ENCODE peak calls at places on chromosomes 2 and 18, in four cellular contexts. R is GM12878, S is HepG2, C is K562. N is an unnamed sample.

GRCh38 chr2:121944072-121944829 is 188.8 kb downstream of the TSN start:
- DNase-seq in R (no peak), S (no peak), C (no peak), N (no peak)

GRCh38 chr2:105294844-105295481 is 34.6 kb downstream of the TGFBRAP1 start:
- DNase-seq in R (no peak), S (peak), C (peak), N (peak)

GRCh38 chr2:48998449-48998848 is 155.9 kb downstream of the FSHR start:
- DNase-seq in R (no peak), S (no peak), C (no peak), N (no peak)

GRCh38 chr2:30691091-30691947 is 115.9 kb downstream of the CAPN13 start:
- DNase-seq in R (no peak), S (no peak), C (no peak), N (no peak)

GRCh38 chr2:32865399-32866068 is 81.2 kb upstream of the LTBP1 start:
- DNase-seq in R (no peak), S (no peak), C (no peak), N (no peak)

GRCh38 chr2:47310801-47311560 is 92.0 kb upstream of the MSH2 start:
- DNase-seq in R (no peak), S (peak), C (no peak), N (no peak)

GRCh38 chr2:199455186-199455532 is 2.6 kb downstream of the SATB2 start:
- DNase-seq in R (no peak), S (no peak), C (no peak), N (no peak)

GRCh38 chr2:109160714-109161440 is 31.9 kb downstream of the SH3RF3 start:
- DNase-seq in R (no peak), S (no peak), C (no peak), N (no peak)

GRCh38 chr18:9774150-9774549 is 66.0 kb downstream of the RAB31 start:
- DNase-seq in R (no peak), S (no peak), C (no peak), N (no peak)

GRCh38 chr18:9772847-9773677 is 65.0 kb downstream of the RAB31 start:
- DNase-seq in R (no peak), S (no peak), C (no peak), N (no peak)

GRCh38 chr18:9775172-9775571 is 67.1 kb downstream of the RAB31 start:
- DNase-seq in R (no peak), S (no peak), C (no peak), N (no peak)

GRCh38 chr18:9771977-9772660 is 64.0 kb downstream of the RAB31 start:
- DNase-seq in R (no peak), S (no peak), C (no peak), N (no peak)

GRCh38 chr18:9771261-9771976 is 63.3 kb downstream of the RAB31 start:
- DNase-seq in R (no peak), S (peak), C (peak), N (peak)
- TF ChIP-seq TCF7 in R (no peak), S (no peak), C (no peak), N (no peak)

DNA sequence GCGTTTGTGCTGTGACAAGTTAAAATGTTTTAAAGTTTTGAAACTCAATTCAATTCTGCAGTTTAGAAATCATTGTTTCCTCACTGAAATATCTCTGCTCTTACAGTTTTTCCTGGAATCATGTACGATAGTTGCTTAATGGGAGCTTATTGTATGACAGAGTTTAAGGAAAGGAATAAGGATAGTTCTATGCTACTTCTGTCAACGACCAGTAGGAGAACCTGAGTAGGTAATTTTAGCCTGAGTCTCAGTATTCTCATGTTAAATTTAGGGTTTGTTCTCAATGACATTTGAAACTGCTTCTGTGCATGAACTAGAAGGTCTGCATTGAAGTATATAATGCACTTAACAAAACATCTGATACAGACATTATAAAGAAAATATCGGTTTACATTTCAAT is 361.1 kb downstream of the CPS1 start:
- DNase-seq in R (no peak), S (no peak), C (no peak), N (no peak)
- TF ChIP-seq TCF7 in R (no peak), S (no peak), C (no peak), N (no peak)

DNA sequence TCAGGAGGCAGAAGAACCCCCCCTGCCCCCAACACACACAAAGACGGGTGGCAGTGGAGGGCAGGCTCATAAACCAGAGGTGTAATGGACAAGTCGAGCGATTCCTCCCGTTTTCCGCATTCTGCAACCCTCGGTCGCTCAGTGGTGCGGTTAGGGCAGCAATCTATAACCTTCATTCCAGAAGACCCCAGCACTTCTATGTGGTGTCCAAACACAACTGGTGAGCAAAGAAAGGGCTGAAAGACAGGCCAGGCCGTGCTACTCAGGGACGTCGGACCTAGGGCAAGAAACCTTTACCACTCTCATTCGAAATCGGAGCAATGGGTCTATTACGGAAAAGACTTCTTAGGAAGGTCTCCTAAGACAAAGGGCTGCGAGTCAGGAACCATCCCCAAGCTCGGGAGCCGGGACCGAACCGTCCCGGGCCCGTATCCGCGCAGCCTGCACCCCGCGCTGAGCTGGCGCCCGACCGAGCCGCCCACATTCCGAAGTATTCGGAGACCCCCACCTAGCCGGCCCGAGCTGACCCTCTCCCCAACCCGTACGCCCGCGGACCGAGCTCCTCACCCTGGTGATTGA is 568 bp downstream of the ARL5A start:
- DNase-seq in R (no peak), S (peak), C (no peak), N (peak)
- TF ChIP-seq TCF7 in R (no peak), S (no peak), C (no peak), N (no peak)

DNA sequence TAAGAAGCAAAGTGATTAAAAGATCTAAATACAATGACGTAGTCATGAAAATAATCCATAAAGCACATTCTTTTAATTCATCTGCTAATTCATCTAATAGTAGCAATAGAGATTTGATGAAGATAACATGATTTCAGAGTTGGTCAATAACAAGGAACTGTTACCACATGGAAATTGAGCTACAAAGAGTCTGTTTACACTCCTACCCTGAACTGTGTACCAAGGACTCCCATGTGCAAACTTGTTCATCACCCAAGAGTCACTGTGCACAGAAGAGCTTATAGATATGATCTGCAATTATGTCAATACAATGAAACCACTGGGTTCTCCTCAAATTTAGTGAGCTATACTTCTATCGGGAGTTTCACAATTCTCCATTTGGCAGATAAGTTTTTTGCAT is 78.5 kb upstream of the DTNA start:
- DNase-seq in R (no peak), S (peak), C (no peak), N (no peak)
- TF ChIP-seq TCF7 in R (no peak), S (no peak), C (no peak), N (no peak)

GRCh38 chr2:227347117-227347516 is 22.1 kb downstream of the MFF start:
- DNase-seq in R (no peak), S (no peak), C (no peak), N (no peak)

GRCh38 chr2:227349989-227350648 is 25.1 kb downstream of the MFF start:
- DNase-seq in R (no peak), S (no peak), C (no peak), N (no peak)

GRCh38 chr2:227351639-227352038 is 26.6 kb downstream of the MFF start:
- DNase-seq in R (peak), S (no peak), C (no peak), N (no peak)
- TF ChIP-seq TCF7 in R (no peak), S (no peak), C (no peak), N (no peak)

GRCh38 chr18:64678048-64678447 is 529.2 kb upstream of the LINC00305 start:
- DNase-seq in R (no peak), S (no peak), C (no peak), N (peak)
- TF ChIP-seq TCF7 in R (no peak), S (no peak), C (no peak), N (no peak)

GRCh38 chr18:57171026-57171425 is 24.1 kb downstream of the BOD1L2 start:
- DNase-seq in R (no peak), S (no peak), C (no peak), N (no peak)

GRCh38 chr18:57175550-57175949 is 28.7 kb downstream of the BOD1L2 start:
- DNase-seq in R (no peak), S (no peak), C (no peak), N (no peak)
- TF ChIP-seq TCF7 in R (no peak), S (no peak), C (no peak), N (no peak)

DNA sequence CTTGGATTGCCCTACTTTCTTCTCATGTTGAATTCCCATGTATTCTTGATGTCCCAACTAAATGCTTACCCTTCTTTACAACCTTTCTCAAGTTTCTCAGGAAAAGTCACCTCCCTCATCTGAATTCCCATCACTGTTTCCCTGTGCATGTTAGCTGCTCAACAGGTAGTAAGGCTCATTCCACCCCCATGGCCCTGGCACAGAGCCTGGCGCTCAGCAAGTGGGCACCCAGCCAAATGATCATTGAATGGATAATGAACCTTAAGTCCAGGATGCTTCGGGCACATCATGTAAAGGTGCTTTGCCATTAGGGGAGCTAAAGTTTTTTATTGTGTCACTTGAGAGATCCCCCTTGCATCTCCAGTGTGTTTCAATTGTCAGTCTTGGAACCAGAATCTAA is 124.0 kb downstream of the PKP4 start:
- DNase-seq in R (no peak), S (no peak), C (no peak), N (no peak)
- TF ChIP-seq TCF7 in R (no peak), S (no peak), C (no peak), N (no peak)